ENCODE peak calls at places on chromosomes 16 and 17, in nine cellular contexts. C is right atrium auricular region; T is CD8-positive, alpha-beta memory T cell; Z is substantia nigra; S is OCI-LY7; R is upper lobe of right lung; J is small intestine; N is psoas muscle; B is heart right ventricle. I is an unnamed sample.

GRCh38 chr17:72342582-72343527 is 222.0 kb downstream of the SOX9 start:
- DNase-seq in C (peak; percentile 87), T (no peak), Z (peak; percentile 24), S (no peak), R (peak; percentile 73), J (no peak), N (peak; percentile 39), B (peak; percentile 42), I (peak; percentile 17)

GRCh38 chr16:73122604-73123386 is 74.9 kb upstream of the ZFHX3 start:
- DNase-seq in C (peak; percentile 65), T (peak; percentile 9), Z (peak; percentile 6), S (no peak), R (no peak), J (no peak), N (peak; percentile 29), B (peak; percentile 56), I (no peak)

GRCh38 chr17:64130559-64131001 is 636 bp upstream of the ERN1 start:
- DNase-seq in C (peak; percentile 75), T (no peak), Z (no peak), S (peak; percentile 31), R (peak; percentile 72), J (no peak), N (peak; percentile 41), B (no peak), I (no peak)

GRCh38 chr17:79861371-79862216 is 22.4 kb upstream of the CBX4 start:
- DNase-seq in C (no peak), T (no peak), Z (no peak), S (no peak), R (no peak), J (peak; percentile 72), N (no peak), B (no peak), I (no peak)

GRCh38 chr17:57397402-57397801 is 141.1 kb downstream of the MSI2 start:
- DNase-seq in C (no peak), T (no peak), Z (peak; percentile 44), S (no peak), R (no peak), J (no peak), N (no peak), B (no peak), I (peak; percentile 26)

GRCh38 chr17:74822329-74823175 is 37.1 kb downstream of the GRIN2C start:
- DNase-seq in C (no peak), T (no peak), Z (peak; percentile 53), S (no peak), R (no peak), J (no peak), N (no peak), B (peak; percentile 47), I (peak; percentile 34)

GRCh38 chr16:90001761-90002503 is 17.3 kb downstream of the DBNDD1 start:
- DNase-seq in C (no peak), T (no peak), Z (peak; percentile 29), S (no peak), R (no peak), J (no peak), N (no peak), B (no peak), I (peak; percentile 23)

GRCh38 chr17:41967921-41968578 is 1.5 kb downstream of the CNP start:
- DNase-seq in C (no peak), T (no peak), Z (no peak), S (no peak), R (no peak), J (no peak), N (no peak), B (no peak), I (no peak)

GRCh38 chr16:88456356-88457292 is 3.5 kb downstream of the ZFPM1 start:
- DNase-seq in C (no peak), T (peak; percentile 60), Z (no peak), S (peak; percentile 49), R (no peak), J (no peak), N (no peak), B (no peak), I (no peak)

GRCh38 chr17:199195-199604 is 17.8 kb upstream of the DOC2B start:
- DNase-seq in C (no peak), T (no peak), Z (no peak), S (no peak), R (no peak), J (no peak), N (no peak), B (no peak), I (no peak)

GRCh38 chr17:61403846-61404701 is 4.4 kb downstream of the TBX2 start:
- DNase-seq in C (no peak), T (no peak), Z (no peak), S (no peak), R (peak; percentile 64), J (no peak), N (no peak), B (no peak), I (no peak)

GRCh38 chr17:61251939-61252865 is 147.4 kb upstream of the TBX2 start:
- DNase-seq in C (peak; percentile 97), T (peak; percentile 36), Z (peak; percentile 28), S (no peak), R (peak; percentile 94), J (peak; percentile 16), N (peak; percentile 86), B (peak; percentile 88), I (no peak)

GRCh38 chr17:19388791-19389190 is 1.8 kb upstream of the MFAP4 start:
- DNase-seq in C (no peak), T (no peak), Z (no peak), S (no peak), R (no peak), J (peak; percentile 17), N (no peak), B (no peak), I (no peak)

GRCh38 chr17:19392303-19392702 is 5.3 kb upstream of the MFAP4 start:
- DNase-seq in C (no peak), T (no peak), Z (no peak), S (no peak), R (no peak), J (no peak), N (no peak), B (no peak), I (no peak)

GRCh38 chr17:19389386-19389785 is 2.4 kb upstream of the MFAP4 start:
- DNase-seq in C (no peak), T (no peak), Z (no peak), S (no peak), R (no peak), J (no peak), N (no peak), B (no peak), I (no peak)

GRCh38 chr17:19390951-19391350 is 4.0 kb upstream of the MFAP4 start:
- DNase-seq in C (no peak), T (no peak), Z (no peak), S (no peak), R (no peak), J (no peak), N (no peak), B (no peak), I (no peak)

GRCh38 chr17:19391432-19391831 is 4.4 kb upstream of the MFAP4 start:
- DNase-seq in C (no peak), T (no peak), Z (no peak), S (no peak), R (no peak), J (no peak), N (no peak), B (no peak), I (no peak)
- H3K27ac ChIP-seq in C (no peak overlapping the region), T (no peak overlapping the region), Z (no peak overlapping the region), S (no peak overlapping the region), R (peak overlapping the region; percentile 17), J (no peak overlapping the region), N (no peak overlapping the region), B (no peak overlapping the region), I (no peak overlapping the region)

GRCh38 chr16:84595052-84595481 is 22.8 kb downstream of the COTL1 start:
- DNase-seq in C (no peak), T (no peak), Z (no peak), S (peak; percentile 30), R (peak; percentile 42), J (peak; percentile 78), N (no peak), B (no peak), I (no peak)
- H3K27ac ChIP-seq in C (no peak overlapping the region), T (peak overlapping the region; percentile 90), Z (no peak overlapping the region), S (peak overlapping the region; percentile 97), R (peak overlapping the region; percentile 36), J (peak overlapping the region; percentile 95), N (no peak overlapping the region), B (no peak overlapping the region), I (no peak overlapping the region)

DNA sequence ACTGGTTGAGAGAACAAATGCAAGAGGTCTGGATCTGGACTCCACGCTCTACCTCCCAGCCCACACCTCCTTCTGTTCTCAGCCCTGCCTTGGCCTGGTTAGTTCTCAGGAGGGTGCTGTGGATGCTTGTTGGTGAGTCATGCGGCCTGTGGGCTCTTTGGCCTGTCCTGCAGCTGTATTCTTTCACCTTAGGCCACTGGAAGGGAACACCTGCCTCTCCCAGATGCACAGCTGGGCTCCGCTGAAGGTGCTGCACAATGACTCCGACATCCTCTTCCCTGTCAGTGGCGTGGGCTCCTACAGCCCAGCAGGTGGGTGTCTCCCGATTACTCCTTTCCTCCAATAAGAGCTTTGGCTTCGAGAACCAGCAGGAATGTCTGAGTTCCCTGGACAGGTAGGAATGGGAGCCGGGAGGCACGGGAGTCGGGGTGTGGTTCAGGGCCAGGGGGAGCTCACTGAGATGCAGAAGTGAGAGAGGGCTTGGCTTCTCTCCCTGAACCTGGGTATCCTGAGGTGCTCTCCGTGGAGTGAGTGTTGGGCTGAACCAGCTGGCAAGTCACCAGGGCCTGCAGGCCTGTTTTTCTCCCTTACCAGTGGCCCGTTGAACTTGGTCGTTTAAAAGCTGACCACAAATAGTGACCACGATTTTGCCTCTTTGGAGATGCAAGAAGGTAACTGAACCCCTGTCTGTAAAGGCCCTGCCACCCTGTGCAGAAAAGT is 85.0 kb downstream of the SNX29 start:
- DNase-seq in C (no peak), T (no peak), Z (no peak), S (no peak), R (peak; percentile 66), J (no peak), N (no peak), B (no peak), I (no peak)
- H3K27ac ChIP-seq in C (peak overlapping the region; percentile 81), T (no peak overlapping the region), Z (no peak overlapping the region), S (no peak overlapping the region), R (peak overlapping the region; percentile 68), J (no peak overlapping the region), N (peak overlapping the region; percentile 71), B (no peak overlapping the region), I (no peak overlapping the region)

GRCh38 chr17:17757944-17758343 is 76.7 kb downstream of the RAI1 start:
- DNase-seq in C (no peak), T (no peak), Z (no peak), S (peak; percentile 77), R (no peak), J (no peak), N (no peak), B (no peak), I (no peak)

GRCh38 chr17:17757391-17757791 is 76.1 kb downstream of the RAI1 start:
- DNase-seq in C (no peak), T (no peak), Z (no peak), S (peak; percentile 91), R (no peak), J (no peak), N (no peak), B (no peak), I (no peak)

GRCh38 chr17:17760872-17761550 is 75.8 kb downstream of the SREBF1 start:
- DNase-seq in C (no peak), T (no peak), Z (no peak), S (no peak), R (no peak), J (no peak), N (no peak), B (no peak), I (no peak)

GRCh38 chr17:17758443-17758842 is 77.2 kb downstream of the RAI1 start:
- DNase-seq in C (no peak), T (no peak), Z (no peak), S (peak; percentile 86), R (no peak), J (no peak), N (no peak), B (no peak), I (no peak)

GRCh38 chr17:17759164-17759563 is 77.6 kb downstream of the SREBF1 start:
- DNase-seq in C (no peak), T (no peak), Z (no peak), S (no peak), R (no peak), J (no peak), N (no peak), B (no peak), I (no peak)
- H3K27ac ChIP-seq in C (no peak overlapping the region), T (no peak overlapping the region), Z (no peak overlapping the region), S (peak overlapping the region; percentile 98), R (no peak overlapping the region), J (no peak overlapping the region), N (no peak overlapping the region), B (peak overlapping the region; percentile 35), I (peak overlapping the region; percentile 87)